ENCODE peak calls at places on chromosomes 4 and X, in ten cellular contexts. One of them, this sample, is unnamed.

GRCh38 chr4:133000012-133000411 is 149.1 kb upstream of the PCDH10 start:
- DNase-seq in astrocyte: peak
- DNase-seq in lower leg skin: no peak
- DNase-seq in testis: no peak
- DNase-seq in stomach: no peak
- DNase-seq in sigmoid colon: no peak
- DNase-seq in tibial artery: no peak
- DNase-seq in ascending aorta: no peak
- DNase-seq in right atrium auricular region: no peak
- DNase-seq in fibroblast of mammary gland: no peak
- DNase-seq in this sample: peak

GRCh38 chr4:108887034-108887433 is 124.2 kb upstream of the ETNPPL start:
- DNase-seq in astrocyte: no peak
- DNase-seq in lower leg skin: no peak
- DNase-seq in testis: no peak
- DNase-seq in stomach: no peak
- DNase-seq in sigmoid colon: no peak
- DNase-seq in tibial artery: no peak
- DNase-seq in ascending aorta: no peak
- DNase-seq in right atrium auricular region: no peak
- DNase-seq in fibroblast of mammary gland: no peak
- DNase-seq in this sample: no peak

GRCh38 chr4:13988347-13989265 is 361.1 kb upstream of the BOD1L1 start:
- DNase-seq in astrocyte: peak
- DNase-seq in lower leg skin: peak
- DNase-seq in testis: peak
- DNase-seq in stomach: no peak
- DNase-seq in sigmoid colon: peak
- DNase-seq in tibial artery: peak
- DNase-seq in ascending aorta: peak
- DNase-seq in right atrium auricular region: peak
- DNase-seq in fibroblast of mammary gland: peak
- DNase-seq in this sample: peak

GRCh38 chr4:141054446-141054845 is 78.8 kb downstream of the RNF150 start:
- DNase-seq in astrocyte: no peak
- DNase-seq in lower leg skin: no peak
- DNase-seq in testis: no peak
- DNase-seq in stomach: no peak
- DNase-seq in sigmoid colon: no peak
- DNase-seq in tibial artery: no peak
- DNase-seq in ascending aorta: no peak
- DNase-seq in right atrium auricular region: no peak
- DNase-seq in fibroblast of mammary gland: no peak
- DNase-seq in this sample: no peak

GRCh38 chr4:168449740-168450442 is 30.4 kb downstream of the DDX60L start:
- DNase-seq in astrocyte: peak
- DNase-seq in lower leg skin: peak
- DNase-seq in testis: no peak
- DNase-seq in stomach: no peak
- DNase-seq in sigmoid colon: peak
- DNase-seq in tibial artery: peak
- DNase-seq in ascending aorta: no peak
- DNase-seq in right atrium auricular region: no peak
- DNase-seq in fibroblast of mammary gland: peak
- DNase-seq in this sample: no peak

GRCh38 chr4:20687894-20688293 is 12.4 kb upstream of the PACRGL start:
- DNase-seq in astrocyte: peak
- DNase-seq in lower leg skin: no peak
- DNase-seq in testis: no peak
- DNase-seq in stomach: no peak
- DNase-seq in sigmoid colon: no peak
- DNase-seq in tibial artery: no peak
- DNase-seq in ascending aorta: no peak
- DNase-seq in right atrium auricular region: no peak
- DNase-seq in fibroblast of mammary gland: peak
- DNase-seq in this sample: peak

GRCh38 chr4:150251752-150252190 is 173.5 kb downstream of the DCLK2 start:
- DNase-seq in astrocyte: no peak
- DNase-seq in lower leg skin: no peak
- DNase-seq in testis: no peak
- DNase-seq in stomach: no peak
- DNase-seq in sigmoid colon: peak
- DNase-seq in tibial artery: no peak
- DNase-seq in ascending aorta: peak
- DNase-seq in right atrium auricular region: no peak
- DNase-seq in fibroblast of mammary gland: no peak
- DNase-seq in this sample: no peak

GRCh38 chrX:135707880-135708279 is 5.6 kb upstream of the CT45A1 start:
- DNase-seq in astrocyte: no peak
- DNase-seq in lower leg skin: no peak
- DNase-seq in testis: peak
- DNase-seq in stomach: no peak
- DNase-seq in sigmoid colon: no peak
- DNase-seq in tibial artery: no peak
- DNase-seq in ascending aorta: no peak
- DNase-seq in right atrium auricular region: no peak
- DNase-seq in fibroblast of mammary gland: peak
- DNase-seq in this sample: no peak

GRCh38 chrX:131595120-131595519 is 51.2 kb downstream of the OR13H1 start:
- DNase-seq in astrocyte: peak
- DNase-seq in lower leg skin: no peak
- DNase-seq in testis: no peak
- DNase-seq in stomach: no peak
- DNase-seq in sigmoid colon: no peak
- DNase-seq in tibial artery: no peak
- DNase-seq in ascending aorta: no peak
- DNase-seq in right atrium auricular region: no peak
- DNase-seq in fibroblast of mammary gland: peak
- DNase-seq in this sample: peak

GRCh38 chrX:63330681-63331080 is 20.5 kb downstream of the SPIN4 start:
- DNase-seq in astrocyte: no peak
- DNase-seq in lower leg skin: no peak
- DNase-seq in testis: no peak
- DNase-seq in stomach: no peak
- DNase-seq in sigmoid colon: no peak
- DNase-seq in tibial artery: no peak
- DNase-seq in ascending aorta: no peak
- DNase-seq in right atrium auricular region: no peak
- DNase-seq in fibroblast of mammary gland: peak
- DNase-seq in this sample: peak

GRCh38 chrX:96884027-96884426 is 319 bp downstream of the RPA4 start:
- DNase-seq in astrocyte: no peak
- DNase-seq in lower leg skin: no peak
- DNase-seq in testis: peak
- DNase-seq in stomach: no peak
- DNase-seq in sigmoid colon: no peak
- DNase-seq in tibial artery: no peak
- DNase-seq in ascending aorta: no peak
- DNase-seq in right atrium auricular region: no peak
- DNase-seq in fibroblast of mammary gland: no peak
- DNase-seq in this sample: no peak

GRCh38 chrX:96883608-96884007 is at the start of gene RPA4:
- DNase-seq in astrocyte: no peak
- DNase-seq in lower leg skin: no peak
- DNase-seq in testis: no peak
- DNase-seq in stomach: no peak
- DNase-seq in sigmoid colon: no peak
- DNase-seq in tibial artery: no peak
- DNase-seq in ascending aorta: no peak
- DNase-seq in right atrium auricular region: no peak
- DNase-seq in fibroblast of mammary gland: no peak
- DNase-seq in this sample: no peak
- TF ChIP-seq CTCF in astrocyte: no peak
- TF ChIP-seq CTCF in lower leg skin: no peak
- TF ChIP-seq CTCF in testis: no peak
- TF ChIP-seq CTCF in stomach: no peak
- TF ChIP-seq CTCF in sigmoid colon: no peak
- TF ChIP-seq CTCF in tibial artery: no peak
- TF ChIP-seq CTCF in ascending aorta: no peak
- TF ChIP-seq CTCF in right atrium auricular region: no peak
- TF ChIP-seq CTCF in fibroblast of mammary gland: no peak
- TF ChIP-seq CTCF in this sample: no peak

GRCh38 chr4:112371361-112371760 is 74.2 kb downstream of the ALPK1 start:
- DNase-seq in astrocyte: no peak
- DNase-seq in lower leg skin: no peak
- DNase-seq in testis: no peak
- DNase-seq in stomach: no peak
- DNase-seq in sigmoid colon: no peak
- DNase-seq in tibial artery: no peak
- DNase-seq in ascending aorta: no peak
- DNase-seq in right atrium auricular region: no peak
- DNase-seq in fibroblast of mammary gland: no peak
- DNase-seq in this sample: no peak
- H3K4me3 ChIP-seq in astrocyte: no peak
- H3K4me3 ChIP-seq in lower leg skin: no peak
- H3K4me3 ChIP-seq in testis: no peak
- H3K4me3 ChIP-seq in stomach: no peak
- H3K4me3 ChIP-seq in sigmoid colon: no peak
- H3K4me3 ChIP-seq in tibial artery: no peak
- H3K4me3 ChIP-seq in ascending aorta: no peak
- H3K4me3 ChIP-seq in right atrium auricular region: no peak
- H3K4me3 ChIP-seq in fibroblast of mammary gland: no peak
- H3K4me3 ChIP-seq in this sample: no peak

GRCh38 chrX:125646195-125646594 is 326.5 kb downstream of the TEX13C start:
- DNase-seq in astrocyte: no peak
- DNase-seq in lower leg skin: no peak
- DNase-seq in testis: peak
- DNase-seq in stomach: no peak
- DNase-seq in sigmoid colon: no peak
- DNase-seq in tibial artery: no peak
- DNase-seq in ascending aorta: no peak
- DNase-seq in right atrium auricular region: no peak
- DNase-seq in fibroblast of mammary gland: no peak
- DNase-seq in this sample: no peak
- TF ChIP-seq CTCF in astrocyte: no peak
- TF ChIP-seq CTCF in lower leg skin: no peak
- TF ChIP-seq CTCF in testis: no peak
- TF ChIP-seq CTCF in stomach: no peak
- TF ChIP-seq CTCF in sigmoid colon: no peak
- TF ChIP-seq CTCF in tibial artery: no peak
- TF ChIP-seq CTCF in ascending aorta: no peak
- TF ChIP-seq CTCF in right atrium auricular region: no peak
- TF ChIP-seq CTCF in fibroblast of mammary gland: no peak
- TF ChIP-seq CTCF in this sample: peak

DNA sequence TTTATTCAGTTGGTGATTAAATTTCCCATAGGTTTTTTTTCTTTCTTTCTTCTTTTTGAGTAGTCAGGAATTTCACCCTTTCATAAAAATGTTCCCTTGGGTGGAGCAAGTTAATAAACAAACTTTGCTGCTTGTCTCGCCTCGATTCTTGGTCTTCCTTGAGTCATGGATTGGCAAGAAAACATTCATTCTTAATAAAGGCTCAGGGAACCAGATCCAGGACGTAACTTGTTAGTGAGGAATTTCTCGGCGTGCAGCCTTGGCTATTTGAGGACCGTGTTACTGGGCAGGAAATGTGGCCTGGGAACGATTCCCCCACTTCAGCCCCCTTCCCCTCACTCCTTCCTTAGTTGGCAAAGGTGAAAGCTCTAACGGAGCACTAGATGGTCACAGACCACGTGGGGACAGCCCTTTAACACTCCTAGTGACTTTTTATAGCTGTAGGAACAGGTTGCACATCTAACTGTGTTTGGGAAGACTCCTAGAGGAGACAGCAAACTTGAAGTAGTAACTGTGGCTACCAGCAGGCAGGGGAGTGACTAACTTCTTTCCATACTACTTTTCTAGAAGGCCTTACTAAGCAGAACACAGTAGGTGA is 106.8 kb downstream of the UCHL1 start:
- DNase-seq in astrocyte: peak
- DNase-seq in lower leg skin: no peak
- DNase-seq in testis: peak
- DNase-seq in stomach: no peak
- DNase-seq in sigmoid colon: no peak
- DNase-seq in tibial artery: peak
- DNase-seq in ascending aorta: peak
- DNase-seq in right atrium auricular region: peak
- DNase-seq in fibroblast of mammary gland: peak
- DNase-seq in this sample: peak
- H3K4me3 ChIP-seq in astrocyte: no peak
- H3K4me3 ChIP-seq in lower leg skin: no peak
- H3K4me3 ChIP-seq in testis: no peak
- H3K4me3 ChIP-seq in stomach: no peak
- H3K4me3 ChIP-seq in sigmoid colon: no peak
- H3K4me3 ChIP-seq in tibial artery: peak
- H3K4me3 ChIP-seq in ascending aorta: peak
- H3K4me3 ChIP-seq in right atrium auricular region: peak
- H3K4me3 ChIP-seq in fibroblast of mammary gland: no peak
- H3K4me3 ChIP-seq in this sample: no peak

DNA sequence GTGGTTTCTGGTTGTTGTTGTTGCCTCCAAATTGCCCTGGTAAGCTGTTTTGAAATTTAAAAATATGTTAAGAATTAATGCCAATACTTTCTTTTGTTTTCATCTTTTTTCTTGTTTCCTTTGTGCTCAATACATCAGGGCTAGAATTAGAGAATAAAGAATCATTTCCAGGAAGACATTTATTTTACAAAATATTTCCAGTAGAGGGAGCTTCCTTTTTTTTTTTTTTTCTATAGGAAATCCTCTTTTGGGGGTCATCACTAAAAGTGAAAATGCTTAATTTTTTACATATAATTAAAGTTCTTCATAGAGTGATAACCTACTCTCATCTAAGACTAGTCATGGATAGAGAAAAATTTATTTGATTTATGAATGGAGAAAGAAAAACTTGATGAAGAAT is 2.4 kb downstream of the GLRA3 start:
- DNase-seq in astrocyte: no peak
- DNase-seq in lower leg skin: no peak
- DNase-seq in testis: no peak
- DNase-seq in stomach: no peak
- DNase-seq in sigmoid colon: no peak
- DNase-seq in tibial artery: no peak
- DNase-seq in ascending aorta: no peak
- DNase-seq in right atrium auricular region: no peak
- DNase-seq in fibroblast of mammary gland: no peak
- DNase-seq in this sample: no peak
- TF ChIP-seq CTCF in astrocyte: no peak
- TF ChIP-seq CTCF in lower leg skin: no peak
- TF ChIP-seq CTCF in testis: no peak
- TF ChIP-seq CTCF in stomach: no peak
- TF ChIP-seq CTCF in sigmoid colon: no peak
- TF ChIP-seq CTCF in tibial artery: no peak
- TF ChIP-seq CTCF in ascending aorta: no peak
- TF ChIP-seq CTCF in right atrium auricular region: no peak
- TF ChIP-seq CTCF in fibroblast of mammary gland: no peak
- TF ChIP-seq CTCF in this sample: no peak

GRCh38 chrX:77918568-77918967 is 8.1 kb downstream of the ATP7A start:
- DNase-seq in astrocyte: peak
- DNase-seq in lower leg skin: no peak
- DNase-seq in testis: no peak
- DNase-seq in stomach: no peak
- DNase-seq in sigmoid colon: no peak
- DNase-seq in tibial artery: no peak
- DNase-seq in ascending aorta: no peak
- DNase-seq in right atrium auricular region: no peak
- DNase-seq in fibroblast of mammary gland: peak
- DNase-seq in this sample: peak

GRCh38 chrX:77922768-77923167 is 12.3 kb downstream of the ATP7A start:
- DNase-seq in astrocyte: no peak
- DNase-seq in lower leg skin: no peak
- DNase-seq in testis: no peak
- DNase-seq in stomach: no peak
- DNase-seq in sigmoid colon: no peak
- DNase-seq in tibial artery: no peak
- DNase-seq in ascending aorta: no peak
- DNase-seq in right atrium auricular region: no peak
- DNase-seq in fibroblast of mammary gland: no peak
- DNase-seq in this sample: no peak

GRCh38 chrX:77917294-77917933 is 6.9 kb downstream of the ATP7A start:
- DNase-seq in astrocyte: no peak
- DNase-seq in lower leg skin: no peak
- DNase-seq in testis: no peak
- DNase-seq in stomach: no peak
- DNase-seq in sigmoid colon: no peak
- DNase-seq in tibial artery: no peak
- DNase-seq in ascending aorta: no peak
- DNase-seq in right atrium auricular region: no peak
- DNase-seq in fibroblast of mammary gland: no peak
- DNase-seq in this sample: no peak
- H3K4me3 ChIP-seq in astrocyte: no peak
- H3K4me3 ChIP-seq in lower leg skin: no peak
- H3K4me3 ChIP-seq in testis: no peak
- H3K4me3 ChIP-seq in stomach: no peak
- H3K4me3 ChIP-seq in sigmoid colon: no peak
- H3K4me3 ChIP-seq in tibial artery: no peak
- H3K4me3 ChIP-seq in ascending aorta: no peak
- H3K4me3 ChIP-seq in right atrium auricular region: no peak
- H3K4me3 ChIP-seq in fibroblast of mammary gland: no peak
- H3K4me3 ChIP-seq in this sample: no peak

This sample was measured in bronchial epithelial cell.